ENCODE peak calls at places on chromosomes 3 and 15, in ten cellular contexts. H is sigmoid colon; V is Daoy; D is stimulated activated CD8-positive, alpha-beta memory T cell treated with anti-CD3 and anti-CD28 coated beads, Interleukin-12 subunit alpha, Interleukin-12 subunit beta, amount 100 ng/mL, for 1 hour; M is coronary artery; L is CD8-positive, alpha-beta memory T cell; K is T-helper 1 cell; Y is KG1; P is endothelial cell; C is transverse colon. I is an unnamed sample.

GRCh38 chr15:68063606-68064005 is 9.5 kb downstream of the PIAS1 start:
- DNase-seq in C (no peak), H (no peak), D (no peak), P (no peak), K (no peak), M (no peak), Y (no peak), V (no peak), L (no peak), I (no peak)

GRCh38 chr3:184652465-184652864 is 59.4 kb downstream of the MAGEF1 start:
- DNase-seq in H (no peak), M (no peak), C (no peak), P (no peak), D (no peak), K (no peak), V (no peak), Y (no peak), L (no peak), I (no peak)

GRCh38 chr15:81029416-81030367 is 29.0 kb downstream of the TLNRD1 start:
- DNase-seq in H (no peak), M (no peak), P (no peak), K (no peak), L (no peak), C (no peak), V (peak), Y (no peak), D (no peak), I (no peak)

GRCh38 chr15:64985382-64986033 is 4.2 kb downstream of the SPG21 start:
- DNase-seq in V (peak), L (no peak), D (no peak), Y (peak), M (no peak), C (no peak), H (no peak), K (no peak), P (no peak), I (no peak)

GRCh38 chr3:101574388-101575156 is 592 bp downstream of the PCNP start:
- DNase-seq in D (peak), Y (no peak), L (no peak), H (peak), K (no peak), P (peak), M (peak), V (peak), C (peak), I (no peak)

GRCh38 chr15:68126415-68126814 is 72.3 kb downstream of the PIAS1 start:
- DNase-seq in V (no peak), C (peak), Y (no peak), P (no peak), D (no peak), H (peak), L (no peak), M (no peak), K (no peak), I (no peak)

GRCh38 chr3:171156455-171157005 is 130.0 kb upstream of the SLC2A2 start:
- DNase-seq in D (no peak), K (no peak), C (no peak), V (peak), P (no peak), M (no peak), Y (no peak), H (no peak), L (no peak), I (no peak)

GRCh38 chr3:86923071-86923476 is 67.9 kb downstream of the VGLL3 start:
- DNase-seq in H (no peak), D (no peak), V (peak), C (no peak), M (no peak), P (no peak), L (no peak), K (no peak), Y (no peak), I (no peak)

GRCh38 chr15:83846847-83847246 is 192.9 kb downstream of the ADAMTSL3 start:
- DNase-seq in H (no peak), D (no peak), M (no peak), L (no peak), V (no peak), K (no peak), C (no peak), Y (no peak), P (no peak), I (no peak)

GRCh38 chr3:76199382-76199781 is 414.0 kb upstream of the ZNF717 start:
- DNase-seq in D (no peak), M (no peak), Y (no peak), V (no peak), H (no peak), K (no peak), C (no peak), P (no peak), L (no peak), I (no peak)

GRCh38 chr3:30473374-30474051 is 132.9 kb upstream of the TGFBR2 start:
- DNase-seq in H (peak), C (peak), D (no peak), V (no peak), K (no peak), M (peak), L (no peak), P (no peak), Y (no peak), I (no peak)

GRCh38 chr15:56913670-56914069 is 4.8 kb upstream of the TCF12 start:
- DNase-seq in Y (no peak), D (no peak), M (no peak), P (no peak), H (no peak), K (no peak), L (no peak), C (no peak), V (no peak), I (no peak)

GRCh38 chr3:61157414-61157813 is 93.8 kb downstream of the FHIT start:
- DNase-seq in L (no peak), M (no peak), K (no peak), P (no peak), D (no peak), V (no peak), C (no peak), Y (no peak), H (no peak), I (no peak)

GRCh38 chr3:8970971-8971589 is 7.8 kb upstream of the RAD18 start:
- DNase-seq in K (peak), P (peak), H (no peak), Y (peak), L (peak), V (peak), C (peak), M (no peak), D (peak), I (no peak)

GRCh38 chr3:138673641-138674040 is 65.1 kb downstream of the FAIM start:
- DNase-seq in C (no peak), P (no peak), D (no peak), M (no peak), H (no peak), L (no peak), Y (no peak), V (peak), K (no peak), I (no peak)

GRCh38 chr3:12984023-12984823 is 89.0 kb downstream of the IQSEC1 start:
- DNase-seq in V (peak), M (no peak), L (peak), P (peak), D (peak), K (no peak), H (no peak), C (peak), Y (peak), I (peak)

GRCh38 chr3:183481582-183481981 is 53.2 kb upstream of the MCF2L2 start:
- DNase-seq in Y (no peak), H (no peak), L (no peak), C (no peak), V (peak), K (no peak), P (no peak), D (no peak), M (no peak), I (no peak)

GRCh38 chr3:188349963-188350332 is 196.0 kb downstream of the LPP start:
- DNase-seq in L (no peak), V (no peak), H (no peak), P (no peak), M (no peak), D (no peak), Y (no peak), K (no peak), C (no peak), I (no peak)

GRCh38 chr3:128760881-128761280 is 34.9 kb downstream of the RAB7A start:
- DNase-seq in C (no peak), D (no peak), M (no peak), P (no peak), L (no peak), Y (no peak), V (no peak), K (no peak), H (no peak), I (no peak)

GRCh38 chr3:134483195-134483890 is 2.4 kb downstream of the ANAPC13 start:
- DNase-seq in D (no peak), Y (no peak), H (no peak), V (peak), C (no peak), K (no peak), P (no peak), L (no peak), M (no peak), I (no peak)

GRCh38 chr3:189272500-189273119 is 100.8 kb downstream of the TPRG1 start:
- DNase-seq in Y (no peak), H (no peak), M (no peak), L (peak), D (no peak), V (peak), C (no peak), P (peak), K (no peak), I (no peak)

GRCh38 chr3:15797600-15798303 is at the start of gene ANKRD28:
- DNase-seq in M (no peak), L (no peak), D (no peak), Y (peak), C (no peak), V (peak), K (no peak), P (peak), H (no peak), I (no peak)

GRCh38 chr3:197216914-197217313 is 81.5 kb downstream of the DLG1 start:
- DNase-seq in Y (no peak), V (no peak), L (no peak), D (no peak), P (no peak), C (no peak), H (no peak), M (no peak), K (no peak), I (no peak)

GRCh38 chr3:126620743-126621142 is 34.2 kb downstream of the TXNRD3 start:
- DNase-seq in K (no peak), L (no peak), D (no peak), C (no peak), H (no peak), P (no peak), M (no peak), Y (no peak), V (peak), I (no peak)

GRCh38 chr15:45121020-45121419 is 6.9 kb downstream of the DUOXA2 start:
- DNase-seq in K (no peak), M (no peak), D (no peak), Y (no peak), H (no peak), P (no peak), V (no peak), L (no peak), C (no peak), I (no peak)

GRCh38 chr3:189276481-189277190 is 104.9 kb downstream of the TPRG1 start:
- DNase-seq in M (no peak), V (peak), Y (peak), H (no peak), K (no peak), P (no peak), C (peak), D (no peak), L (no peak), I (no peak)

GRCh38 chr15:39195988-39196486 is 384.8 kb upstream of the THBS1 start:
- DNase-seq in L (no peak), Y (no peak), H (no peak), P (no peak), M (no peak), V (peak), D (no peak), K (no peak), C (no peak), I (no peak)

I was measured in D721Med.